ENCODE peak calls at places on chromosomes 5 and 9, in nine cellular contexts. One of them, this sample, is unnamed.
A peak's percentile ranks its signal among the peaks of the same experiment; 100 is the strongest.

GRCh38 chr5:35306716-35307365 is 76.6 kb upstream of the PRLR start:
- DNase-seq in AG09309: no peak
- DNase-seq in tibial nerve: no peak
- DNase-seq in HCT116: no peak
- DNase-seq in foreskin keratinocyte: no peak
- DNase-seq in fibroblast of mammary gland: no peak
- DNase-seq in NB4: no peak
- DNase-seq in activated CD8-positive, alpha-beta T cell treated with anti-CD3 and anti-CD28 coated beads for 36 hours: no peak
- DNase-seq in hepatocyte: no peak
- DNase-seq in this sample: no peak

GRCh38 chr5:143646961-143647360 is 165.0 kb upstream of the HMHB1 start:
- DNase-seq in HCT116: no peak
- DNase-seq in hepatocyte: no peak
- DNase-seq in tibial nerve: no peak
- DNase-seq in activated CD8-positive, alpha-beta T cell treated with anti-CD3 and anti-CD28 coated beads for 36 hours: no peak
- DNase-seq in foreskin keratinocyte: no peak
- DNase-seq in AG09309: no peak
- DNase-seq in NB4: no peak
- DNase-seq in fibroblast of mammary gland: no peak
- DNase-seq in this sample: no peak

GRCh38 chr9:1946506-1946905 is 68.6 kb upstream of the SMARCA2 start:
- DNase-seq in HCT116: no peak
- DNase-seq in tibial nerve: no peak
- DNase-seq in hepatocyte: no peak
- DNase-seq in foreskin keratinocyte: no peak
- DNase-seq in activated CD8-positive, alpha-beta T cell treated with anti-CD3 and anti-CD28 coated beads for 36 hours: no peak
- DNase-seq in NB4: no peak
- DNase-seq in fibroblast of mammary gland: peak; percentile 5
- DNase-seq in AG09309: no peak
- DNase-seq in this sample: peak; percentile 27

GRCh38 chr5:75226916-75227315 is 9.8 kb downstream of the ANKRD31 start:
- DNase-seq in NB4: no peak
- DNase-seq in activated CD8-positive, alpha-beta T cell treated with anti-CD3 and anti-CD28 coated beads for 36 hours: no peak
- DNase-seq in hepatocyte: no peak
- DNase-seq in AG09309: no peak
- DNase-seq in fibroblast of mammary gland: no peak
- DNase-seq in foreskin keratinocyte: no peak
- DNase-seq in tibial nerve: no peak
- DNase-seq in HCT116: no peak
- DNase-seq in this sample: no peak

GRCh38 chr9:115998661-115999060 is 154.9 kb upstream of the PAPPA start:
- DNase-seq in tibial nerve: no peak
- DNase-seq in fibroblast of mammary gland: no peak
- DNase-seq in activated CD8-positive, alpha-beta T cell treated with anti-CD3 and anti-CD28 coated beads for 36 hours: no peak
- DNase-seq in hepatocyte: no peak
- DNase-seq in foreskin keratinocyte: no peak
- DNase-seq in AG09309: no peak
- DNase-seq in HCT116: no peak
- DNase-seq in NB4: no peak
- DNase-seq in this sample: peak; percentile 87

GRCh38 chr9:127910613-127911205 is 6.1 kb downstream of the ST6GALNAC4 start:
- DNase-seq in NB4: no peak
- DNase-seq in hepatocyte: no peak
- DNase-seq in activated CD8-positive, alpha-beta T cell treated with anti-CD3 and anti-CD28 coated beads for 36 hours: no peak
- DNase-seq in AG09309: no peak
- DNase-seq in foreskin keratinocyte: no peak
- DNase-seq in tibial nerve: no peak
- DNase-seq in fibroblast of mammary gland: peak; percentile 43
- DNase-seq in HCT116: no peak
- DNase-seq in this sample: peak; percentile 83

GRCh38 chr5:117434266-117434665 is 859.6 kb upstream of the SEMA6A start:
- DNase-seq in fibroblast of mammary gland: no peak
- DNase-seq in AG09309: no peak
- DNase-seq in activated CD8-positive, alpha-beta T cell treated with anti-CD3 and anti-CD28 coated beads for 36 hours: no peak
- DNase-seq in HCT116: no peak
- DNase-seq in foreskin keratinocyte: no peak
- DNase-seq in tibial nerve: no peak
- DNase-seq in hepatocyte: no peak
- DNase-seq in NB4: no peak
- DNase-seq in this sample: no peak

GRCh38 chr5:128053291-128053954 is 30.1 kb upstream of the SLC12A2 start:
- DNase-seq in foreskin keratinocyte: no peak
- DNase-seq in activated CD8-positive, alpha-beta T cell treated with anti-CD3 and anti-CD28 coated beads for 36 hours: no peak
- DNase-seq in fibroblast of mammary gland: peak; percentile 5
- DNase-seq in AG09309: peak; percentile 4
- DNase-seq in tibial nerve: no peak
- DNase-seq in NB4: peak; percentile 1
- DNase-seq in HCT116: no peak
- DNase-seq in hepatocyte: no peak
- DNase-seq in this sample: peak; percentile 39

GRCh38 chr9:34037626-34038025 is 11.1 kb downstream of the UBAP2 start:
- DNase-seq in hepatocyte: no peak
- DNase-seq in tibial nerve: no peak
- DNase-seq in foreskin keratinocyte: no peak
- DNase-seq in NB4: no peak
- DNase-seq in HCT116: no peak
- DNase-seq in AG09309: no peak
- DNase-seq in activated CD8-positive, alpha-beta T cell treated with anti-CD3 and anti-CD28 coated beads for 36 hours: no peak
- DNase-seq in fibroblast of mammary gland: no peak
- DNase-seq in this sample: no peak

GRCh38 chr9:123807241-123807640 is 122.7 kb downstream of the DENND1A start:
- DNase-seq in NB4: no peak
- DNase-seq in fibroblast of mammary gland: peak; percentile 27
- DNase-seq in hepatocyte: no peak
- DNase-seq in HCT116: no peak
- DNase-seq in AG09309: no peak
- DNase-seq in activated CD8-positive, alpha-beta T cell treated with anti-CD3 and anti-CD28 coated beads for 36 hours: no peak
- DNase-seq in foreskin keratinocyte: no peak
- DNase-seq in tibial nerve: no peak
- DNase-seq in this sample: no peak

GRCh38 chr9:77648458-77649108 is 461 bp upstream of the GNA14 start:
- DNase-seq in tibial nerve: no peak
- DNase-seq in hepatocyte: peak; percentile 61
- DNase-seq in HCT116: no peak
- DNase-seq in NB4: peak; percentile 6
- DNase-seq in AG09309: no peak
- DNase-seq in foreskin keratinocyte: no peak
- DNase-seq in activated CD8-positive, alpha-beta T cell treated with anti-CD3 and anti-CD28 coated beads for 36 hours: peak; percentile 21
- DNase-seq in fibroblast of mammary gland: no peak
- DNase-seq in this sample: no peak

GRCh38 chr5:133245191-133246052 is 193.6 kb downstream of the HSPA4 start:
- DNase-seq in AG09309: peak; percentile 37
- DNase-seq in tibial nerve: peak; percentile 45
- DNase-seq in fibroblast of mammary gland: peak; percentile 97
- DNase-seq in NB4: peak; percentile 76
- DNase-seq in hepatocyte: peak; percentile 44
- DNase-seq in activated CD8-positive, alpha-beta T cell treated with anti-CD3 and anti-CD28 coated beads for 36 hours: peak; percentile 70
- DNase-seq in HCT116: peak; percentile 93
- DNase-seq in foreskin keratinocyte: peak; percentile 95
- DNase-seq in this sample: peak; percentile 69

GRCh38 chr9:103169798-103170197 is 174.7 kb downstream of the CYLC2 start:
- DNase-seq in fibroblast of mammary gland: no peak
- DNase-seq in activated CD8-positive, alpha-beta T cell treated with anti-CD3 and anti-CD28 coated beads for 36 hours: no peak
- DNase-seq in tibial nerve: no peak
- DNase-seq in AG09309: no peak
- DNase-seq in foreskin keratinocyte: no peak
- DNase-seq in hepatocyte: no peak
- DNase-seq in HCT116: no peak
- DNase-seq in NB4: no peak
- DNase-seq in this sample: no peak

GRCh38 chr9:135144581-135145108 is 57.2 kb downstream of the OLFM1 start:
- DNase-seq in NB4: no peak
- DNase-seq in activated CD8-positive, alpha-beta T cell treated with anti-CD3 and anti-CD28 coated beads for 36 hours: no peak
- DNase-seq in fibroblast of mammary gland: no peak
- DNase-seq in foreskin keratinocyte: no peak
- DNase-seq in hepatocyte: no peak
- DNase-seq in AG09309: no peak
- DNase-seq in HCT116: no peak
- DNase-seq in tibial nerve: no peak
- DNase-seq in this sample: no peak

GRCh38 chr9:121184463-121184862 is 17.2 kb downstream of the RAB14 start:
- DNase-seq in AG09309: no peak
- DNase-seq in HCT116: no peak
- DNase-seq in tibial nerve: no peak
- DNase-seq in foreskin keratinocyte: no peak
- DNase-seq in NB4: no peak
- DNase-seq in hepatocyte: no peak
- DNase-seq in fibroblast of mammary gland: no peak
- DNase-seq in activated CD8-positive, alpha-beta T cell treated with anti-CD3 and anti-CD28 coated beads for 36 hours: no peak
- DNase-seq in this sample: no peak

GRCh38 chr9:79154806-79155205 is 417.0 kb upstream of the TLE4 start:
- DNase-seq in foreskin keratinocyte: no peak
- DNase-seq in activated CD8-positive, alpha-beta T cell treated with anti-CD3 and anti-CD28 coated beads for 36 hours: no peak
- DNase-seq in fibroblast of mammary gland: peak; percentile 1
- DNase-seq in HCT116: no peak
- DNase-seq in NB4: no peak
- DNase-seq in hepatocyte: no peak
- DNase-seq in tibial nerve: no peak
- DNase-seq in AG09309: no peak
- DNase-seq in this sample: peak; percentile 76

DNA sequence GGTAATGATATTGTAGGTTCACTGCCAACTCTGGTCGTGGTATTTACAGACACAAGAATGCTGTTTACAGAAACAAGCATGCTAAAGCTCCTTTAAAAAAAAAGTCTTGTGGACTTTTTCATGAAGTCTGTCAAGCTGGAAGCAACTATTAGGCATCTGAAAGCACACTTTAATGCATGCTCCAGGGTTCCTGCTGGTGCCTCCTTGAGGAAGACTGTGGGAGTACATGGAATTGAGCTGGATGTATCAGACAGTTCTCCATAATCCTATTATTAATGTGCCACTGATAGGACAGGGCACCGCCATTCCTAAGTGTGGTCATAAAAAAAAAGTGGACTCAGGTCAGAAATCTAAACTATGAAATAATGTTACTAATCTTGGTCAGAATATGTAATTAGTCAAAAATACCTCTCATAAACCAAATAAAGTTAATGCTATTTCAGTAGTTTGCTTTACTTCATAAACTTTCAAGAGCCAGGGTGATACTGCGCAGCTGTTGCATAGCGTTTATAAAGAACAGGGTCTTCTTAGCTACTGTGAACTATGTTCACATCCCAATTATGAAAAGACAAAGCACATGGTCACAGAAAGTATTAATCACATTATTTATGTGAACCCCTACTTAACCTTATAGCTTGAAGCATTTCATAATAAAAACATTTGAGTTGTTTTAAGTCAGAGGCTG is 390.8 kb upstream of the PTGER4 start:
- DNase-seq in tibial nerve: no peak
- DNase-seq in hepatocyte: no peak
- DNase-seq in activated CD8-positive, alpha-beta T cell treated with anti-CD3 and anti-CD28 coated beads for 36 hours: no peak
- DNase-seq in AG09309: no peak
- DNase-seq in NB4: no peak
- DNase-seq in fibroblast of mammary gland: no peak
- DNase-seq in foreskin keratinocyte: no peak
- DNase-seq in HCT116: no peak
- DNase-seq in this sample: no peak
- TF ChIP-seq CTCF in tibial nerve: no peak
- TF ChIP-seq CTCF in hepatocyte: no peak
- TF ChIP-seq CTCF in activated CD8-positive, alpha-beta T cell treated with anti-CD3 and anti-CD28 coated beads for 36 hours: no peak
- TF ChIP-seq CTCF in AG09309: no peak
- TF ChIP-seq CTCF in NB4: no peak
- TF ChIP-seq CTCF in fibroblast of mammary gland: peak; percentile 21
- TF ChIP-seq CTCF in foreskin keratinocyte: peak; percentile 29
- TF ChIP-seq CTCF in HCT116: no peak
- TF ChIP-seq CTCF in this sample: no peak

DNA sequence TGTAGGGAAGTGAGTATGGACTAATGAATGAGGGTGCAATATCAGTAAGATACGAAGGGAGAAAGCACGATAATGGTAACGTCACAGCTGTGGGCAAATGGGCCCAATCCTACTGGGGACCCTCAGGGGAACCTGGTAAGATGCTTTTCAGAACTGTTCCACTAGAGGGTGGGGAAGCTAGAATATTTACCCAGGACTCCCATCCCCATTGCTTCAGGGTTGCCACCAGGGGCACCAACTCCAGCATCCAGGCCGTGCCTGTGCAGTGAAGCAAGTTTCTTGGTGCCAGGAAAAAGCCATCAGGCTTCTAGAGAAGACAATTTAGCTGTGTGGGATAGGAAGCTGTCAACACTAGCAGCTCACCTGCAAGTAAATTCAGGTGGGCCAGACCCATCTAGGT is 409.3 kb downstream of the AGTPBP1 start:
- DNase-seq in foreskin keratinocyte: no peak
- DNase-seq in HCT116: peak; percentile 18
- DNase-seq in tibial nerve: no peak
- DNase-seq in fibroblast of mammary gland: no peak
- DNase-seq in activated CD8-positive, alpha-beta T cell treated with anti-CD3 and anti-CD28 coated beads for 36 hours: no peak
- DNase-seq in hepatocyte: no peak
- DNase-seq in NB4: peak; percentile 40
- DNase-seq in AG09309: no peak
- DNase-seq in this sample: no peak
- TF ChIP-seq CTCF in foreskin keratinocyte: peak; percentile 45
- TF ChIP-seq CTCF in HCT116: peak; percentile 69
- TF ChIP-seq CTCF in tibial nerve: no peak
- TF ChIP-seq CTCF in fibroblast of mammary gland: no peak
- TF ChIP-seq CTCF in activated CD8-positive, alpha-beta T cell treated with anti-CD3 and anti-CD28 coated beads for 36 hours: no peak
- TF ChIP-seq CTCF in hepatocyte: no peak
- TF ChIP-seq CTCF in NB4: peak; percentile 42
- TF ChIP-seq CTCF in AG09309: peak; percentile 51
- TF ChIP-seq CTCF in this sample: peak; percentile 28

DNA sequence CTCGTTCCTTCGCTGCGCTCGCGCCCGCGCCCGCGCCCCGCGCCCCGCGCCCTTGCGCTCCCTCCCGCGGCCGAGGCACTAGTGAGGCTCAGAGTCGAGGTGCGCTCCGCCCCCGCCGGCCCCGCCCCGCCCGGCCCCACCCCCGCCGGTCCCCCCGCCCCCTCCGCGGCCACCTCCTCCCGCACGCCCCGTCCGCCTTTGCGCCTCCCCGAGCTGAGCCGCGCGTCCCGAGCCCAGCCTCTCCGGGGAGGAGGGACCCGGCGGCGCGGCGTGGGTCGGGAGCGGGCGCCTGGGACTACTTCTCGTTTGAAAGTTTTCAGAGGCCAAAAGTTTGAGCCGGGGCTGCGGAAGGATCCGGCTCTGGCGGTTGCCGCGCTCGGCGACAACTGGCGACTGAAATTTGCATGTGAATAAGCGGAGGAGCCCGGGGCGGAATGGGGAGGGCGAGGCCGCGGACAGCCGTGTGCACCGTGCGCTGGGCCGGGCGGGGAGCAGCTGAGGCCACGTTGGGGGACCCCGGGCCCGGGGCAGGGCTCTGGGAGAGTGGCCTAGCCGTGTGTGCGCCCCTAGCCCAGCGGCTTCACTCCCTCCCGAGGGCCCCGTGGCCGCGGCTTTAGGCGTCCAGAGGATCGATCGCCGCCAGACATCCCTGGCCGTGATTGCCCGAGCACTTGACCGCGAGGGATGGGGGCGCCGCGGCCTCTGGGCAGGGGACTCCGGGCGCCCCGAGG is at the start of gene NOTCH1:
- DNase-seq in activated CD8-positive, alpha-beta T cell treated with anti-CD3 and anti-CD28 coated beads for 36 hours: peak; percentile 89
- DNase-seq in fibroblast of mammary gland: peak; percentile 85
- DNase-seq in HCT116: peak; percentile 87
- DNase-seq in foreskin keratinocyte: peak; percentile 83
- DNase-seq in hepatocyte: peak; percentile 93
- DNase-seq in NB4: peak; percentile 96
- DNase-seq in tibial nerve: peak; percentile 69
- DNase-seq in AG09309: peak; percentile 69
- DNase-seq in this sample: peak; percentile 94
- TF ChIP-seq CTCF in activated CD8-positive, alpha-beta T cell treated with anti-CD3 and anti-CD28 coated beads for 36 hours: no peak
- TF ChIP-seq CTCF in fibroblast of mammary gland: no peak
- TF ChIP-seq CTCF in HCT116: no peak
- TF ChIP-seq CTCF in foreskin keratinocyte: no peak
- TF ChIP-seq CTCF in hepatocyte: no peak
- TF ChIP-seq CTCF in NB4: no peak
- TF ChIP-seq CTCF in tibial nerve: no peak
- TF ChIP-seq CTCF in AG09309: peak; percentile 17
- TF ChIP-seq CTCF in this sample: no peak

GRCh38 chr5:32450952-32451351 is 6.4 kb upstream of the ZFR start:
- DNase-seq in fibroblast of mammary gland: no peak
- DNase-seq in hepatocyte: no peak
- DNase-seq in NB4: no peak
- DNase-seq in foreskin keratinocyte: no peak
- DNase-seq in HCT116: peak; percentile 19
- DNase-seq in activated CD8-positive, alpha-beta T cell treated with anti-CD3 and anti-CD28 coated beads for 36 hours: no peak
- DNase-seq in AG09309: no peak
- DNase-seq in tibial nerve: no peak
- DNase-seq in this sample: no peak
- TF ChIP-seq CTCF in fibroblast of mammary gland: peak; percentile 36
- TF ChIP-seq CTCF in hepatocyte: no peak
- TF ChIP-seq CTCF in NB4: peak; percentile 13
- TF ChIP-seq CTCF in foreskin keratinocyte: peak; percentile 45
- TF ChIP-seq CTCF in HCT116: no peak
- TF ChIP-seq CTCF in activated CD8-positive, alpha-beta T cell treated with anti-CD3 and anti-CD28 coated beads for 36 hours: peak; percentile 8
- TF ChIP-seq CTCF in AG09309: peak; percentile 12
- TF ChIP-seq CTCF in tibial nerve: no peak
- TF ChIP-seq CTCF in this sample: no peak